ENCODE peak calls at places on chromosomes 2 and 18, in six cellular contexts. Y is IMR-90, B is PC-3, U is GM23338, K is A549, C is hepatocyte. G is an unnamed sample.

GRCh38 chr18:22021701-22022100 is 147.7 kb upstream of the GATA6 start:
- DNase-seq in Y (no peak), B (no peak), U (no peak), K (no peak), C (no peak), G (no peak)

GRCh38 chr2:8431446-8432125 is 250.3 kb upstream of the ID2 start:
- DNase-seq in Y (no peak), B (peak; percentile 30), U (no peak), K (no peak), C (no peak), G (peak; percentile 38)

GRCh38 chr2:12070153-12070552 is 323.7 kb downstream of the LPIN1 start:
- DNase-seq in Y (no peak), B (no peak), U (no peak), K (no peak), C (no peak), G (no peak)

GRCh38 chr2:223101340-223102039 is 49.5 kb downstream of the KCNE4 start:
- DNase-seq in Y (peak; percentile 55), B (peak; percentile 61), U (peak; percentile 91), K (peak; percentile 63), C (peak; percentile 54), G (peak; percentile 53)

GRCh38 chr2:239985356-239985755 is 39.8 kb downstream of the NDUFA10 start:
- DNase-seq in Y (no peak), B (no peak), U (no peak), K (peak; percentile 42), C (no peak), G (peak; percentile 24)

GRCh38 chr2:241912021-241912555 is 42.6 kb downstream of the RTP5 start:
- DNase-seq in Y (no peak), B (no peak), U (no peak), K (no peak), C (no peak), G (no peak)

GRCh38 chr2:2455151-2455550 is 124.1 kb upstream of the MYT1L start:
- DNase-seq in Y (peak; percentile 46), B (peak; percentile 20), U (no peak), K (no peak), C (no peak), G (peak; percentile 9)

GRCh38 chr2:134079373-134079772 is 174.5 kb upstream of the MGAT5 start:
- DNase-seq in Y (no peak), B (no peak), U (no peak), K (no peak), C (no peak), G (no peak)

GRCh38 chr2:68695971-68696370 is 38.6 kb upstream of the ARHGAP25 start:
- DNase-seq in Y (no peak), B (no peak), U (no peak), K (no peak), C (no peak), G (no peak)

GRCh38 chr18:59646946-59647307 is 50.3 kb downstream of the CCBE1 start:
- DNase-seq in Y (peak; percentile 44), B (no peak), U (no peak), K (no peak), C (no peak), G (peak; percentile 34)

GRCh38 chr2:232230557-232230956 is 148.0 kb upstream of the ALPP start:
- DNase-seq in Y (peak; percentile 17), B (peak; percentile 49), U (peak; percentile 92), K (peak; percentile 45), C (peak; percentile 13), G (no peak)

GRCh38 chr2:120395221-120395620 is 49.3 kb downstream of the INHBB start:
- DNase-seq in Y (no peak), B (no peak), U (no peak), K (no peak), C (no peak), G (no peak)

GRCh38 chr2:23904692-23905091 is 22.2 kb downstream of the ATAD2B start:
- DNase-seq in Y (peak; percentile 76), B (no peak), U (no peak), K (no peak), C (no peak), G (peak; percentile 62)

GRCh38 chr18:79965119-79965902 is 868 bp downstream of the HSBP1L1 start:
- DNase-seq in Y (peak; percentile 91), B (peak; percentile 72), U (peak; percentile 62), K (peak; percentile 69), C (peak; percentile 89), G (peak; percentile 76)

GRCh38 chr2:10375570-10376266 is 72.4 kb downstream of the ODC1 start:
- DNase-seq in Y (no peak), B (no peak), U (no peak), K (no peak), C (no peak), G (no peak)

GRCh38 chr2:68311033-68311432 is 8.7 kb downstream of the CNRIP1 start:
- DNase-seq in Y (no peak), B (no peak), U (no peak), K (no peak), C (no peak), G (no peak)

GRCh38 chr2:235614900-235615712 is 121.3 kb downstream of the AGAP1 start:
- DNase-seq in Y (peak; percentile 85), B (no peak), U (no peak), K (no peak), C (no peak), G (peak; percentile 85)

GRCh38 chr2:200165687-200166086 is 140.8 kb upstream of the SPATS2L start:
- DNase-seq in Y (no peak), B (no peak), U (no peak), K (no peak), C (no peak), G (no peak)

GRCh38 chr2:237698338-237698694 is 70.9 kb downstream of the LRRFIP1 start:
- DNase-seq in Y (no peak), B (no peak), U (no peak), K (no peak), C (no peak), G (no peak)

GRCh38 chr2:119387381-119388129 is 20.8 kb downstream of the DBI start:
- DNase-seq in Y (peak; percentile 20), B (no peak), U (peak; percentile 17), K (peak; percentile 21), C (peak; percentile 34), G (peak; percentile 80)

GRCh38 chr2:179931502-179931901 is 70.1 kb upstream of the ZNF385B start:
- DNase-seq in Y (no peak), B (no peak), U (no peak), K (no peak), C (no peak), G (no peak)

GRCh38 chr18:49285627-49286026 is 174.8 kb downstream of the DYM start:
- DNase-seq in Y (no peak), B (no peak), U (no peak), K (no peak), C (no peak), G (no peak)

GRCh38 chr2:118269408-118270051 is 181.3 kb downstream of the INSIG2 start:
- DNase-seq in Y (no peak), B (peak; percentile 60), U (peak; percentile 55), K (peak; percentile 12), C (no peak), G (no peak)

GRCh38 chr2:45000921-45001628 is 8.2 kb downstream of the SIX2 start:
- DNase-seq in Y (no peak), B (no peak), U (peak; percentile 66), K (no peak), C (peak; percentile 54), G (no peak)

GRCh38 chr2:45002661-45003210 is 6.5 kb downstream of the SIX2 start:
- DNase-seq in Y (no peak), B (no peak), U (peak; percentile 53), K (no peak), C (no peak), G (no peak)

GRCh38 chr2:44999540-44999939 is 9.7 kb downstream of the SIX2 start:
- DNase-seq in Y (no peak), B (no peak), U (no peak), K (no peak), C (no peak), G (no peak)

GRCh38 chr2:45001629-45002385 is 7.4 kb downstream of the SIX2 start:
- DNase-seq in Y (no peak), B (no peak), U (peak; percentile 72), K (no peak), C (no peak), G (no peak)

DNA sequence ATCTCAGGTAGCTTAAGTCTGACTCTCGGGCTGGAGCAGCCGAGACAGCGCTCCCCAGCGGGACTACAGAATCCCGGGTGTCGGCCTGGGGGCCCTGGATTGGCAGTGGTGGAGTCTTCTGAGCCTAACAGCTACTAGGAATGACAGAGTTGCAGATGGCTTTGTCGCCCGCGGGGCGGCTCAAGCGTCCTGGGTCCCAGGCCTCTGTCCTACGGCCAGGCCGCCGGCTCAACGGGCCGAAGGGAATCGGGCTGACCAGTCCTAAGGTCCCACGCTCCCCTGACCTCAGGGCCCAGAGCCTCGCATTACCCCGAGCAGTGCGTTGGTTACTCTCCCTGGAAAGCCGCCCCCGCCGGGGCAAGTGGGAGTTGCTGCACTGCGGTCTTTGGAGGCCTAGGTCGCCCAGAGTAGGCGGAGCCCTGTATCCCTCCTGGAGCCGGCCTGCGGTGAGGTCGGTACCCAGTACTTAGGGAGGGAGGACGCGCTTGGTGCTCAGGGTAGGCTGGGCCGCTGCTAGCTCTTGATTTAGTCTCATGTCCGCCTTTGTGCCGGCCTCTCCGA is 8.8 kb downstream of the SIX2 start:
- DNase-seq in Y (no peak), B (no peak), U (peak; percentile 88), K (no peak), C (no peak), G (no peak)
- H3K4me3 ChIP-seq in Y (no peak overlapping the region), B (no peak overlapping the region), U (peak overlapping the region; percentile 59), K (no peak overlapping the region), C (no peak overlapping the region), G (no peak overlapping the region)

DNA sequence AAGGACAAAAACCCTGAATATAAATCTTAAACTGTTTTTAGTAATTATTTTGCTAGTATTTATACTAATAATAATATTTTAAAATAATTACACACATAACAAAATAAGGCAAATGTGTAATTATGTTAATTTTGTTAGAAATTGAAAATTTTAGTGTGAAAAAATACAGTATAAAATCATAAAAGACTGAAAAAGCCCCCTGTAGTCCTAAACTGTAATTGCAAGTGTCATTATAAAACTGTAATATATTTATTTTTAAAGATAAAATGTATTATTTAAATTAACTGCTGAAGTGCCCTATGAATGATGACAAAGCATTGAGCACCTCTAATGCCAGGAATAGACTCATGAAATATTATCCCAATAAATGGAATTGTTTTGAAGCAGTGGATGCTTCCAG is 1117.7 kb downstream of the CBLN2 start:
- DNase-seq in Y (no peak), B (no peak), U (no peak), K (no peak), C (no peak), G (no peak)
- TF ChIP-seq CTCF in Y (no peak), B (no peak), U (no peak), K (no peak), C (no peak), G (no peak)

GRCh38 chr2:37669500-37669899 is 1.9 kb downstream of the CDC42EP3 start:
- DNase-seq in Y (no peak), B (no peak), U (no peak), K (no peak), C (no peak), G (no peak)
- H3K4me2 ChIP-seq in Y (peak overlapping the region; percentile 96), B (peak overlapping the region; percentile 96), U (peak overlapping the region; percentile 98), K (peak overlapping the region; percentile 78), C (peak overlapping the region; percentile 93), G (peak overlapping the region; percentile 72)

DNA sequence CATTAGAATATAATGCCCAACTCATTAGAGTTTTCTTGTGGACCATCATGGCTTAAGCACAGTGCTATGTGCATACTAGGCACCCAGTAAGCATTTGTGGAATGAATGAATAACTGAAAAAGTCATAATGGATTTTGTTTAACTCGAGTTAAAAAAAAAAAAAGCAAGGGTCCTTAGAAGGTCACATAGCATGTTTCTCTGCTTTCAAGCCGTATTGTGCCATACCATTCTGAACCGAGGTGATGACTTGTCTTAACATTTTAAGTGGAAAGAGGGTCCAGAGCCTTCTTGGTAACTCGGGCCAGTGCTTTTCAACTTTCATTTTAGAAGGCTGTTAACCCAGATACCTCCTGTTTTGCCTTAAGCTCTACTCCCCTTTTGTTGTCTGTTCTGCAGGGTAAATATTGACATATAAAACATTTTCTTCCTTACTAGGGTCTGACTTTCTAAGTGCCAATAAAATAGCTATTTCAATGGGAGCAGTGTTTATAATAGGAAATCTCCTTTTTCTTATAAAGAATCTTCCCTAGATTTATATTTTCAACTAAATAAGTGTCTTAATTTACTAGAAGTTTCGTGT is 787 bp upstream of the ADGRF3 start:
- DNase-seq in Y (peak; percentile 33), B (no peak), U (no peak), K (no peak), C (peak; percentile 17), G (peak; percentile 34)
- H3K4me3 ChIP-seq in Y (peak overlapping the region; percentile 67), B (peak overlapping the region; percentile 91), U (peak overlapping the region; percentile 82), K (peak overlapping the region; percentile 76), C (peak overlapping the region; percentile 88), G (peak overlapping the region; percentile 86)